ENCODE peak calls at places on chromosomes 4 and X, in five cellular contexts. D is CD8-positive, alpha-beta memory T cell; E is foreskin keratinocyte; T is CD8-positive, alpha-beta T cell; N is tibial artery. V is an unnamed sample.
A peak's percentile ranks its signal among the peaks of the same experiment; 100 is the strongest.

GRCh38 chr4:119977546-119977945 is 89.1 kb downstream of the MAD2L1 start:
- DNase-seq in T (no peak), N (no peak), E (no peak), D (no peak), V (no peak)

GRCh38 chr4:176009254-176009653 is 56.4 kb upstream of the WDR17 start:
- DNase-seq in N (no peak), E (no peak), T (no peak), D (no peak), V (no peak)

GRCh38 chrX:39613997-39614679 is 483.6 kb downstream of the BCOR start:
- DNase-seq in D (no peak), N (no peak), T (no peak), E (no peak), V (peak; percentile 20)

GRCh38 chrX:105299286-105299685 is 78.8 kb upstream of the TEX13A start:
- DNase-seq in N (no peak), E (no peak), D (no peak), T (no peak), V (peak; percentile 13)

GRCh38 chr4:179678093-179678804 is 2236.0 kb upstream of the AGA start:
- DNase-seq in N (no peak), T (no peak), E (no peak), D (no peak), V (no peak)

GRCh38 chr4:68463796-68464195 is 16.5 kb downstream of the TMPRSS11E start:
- DNase-seq in D (no peak), N (no peak), E (peak; percentile 59), T (no peak), V (no peak)

GRCh38 chrX:153944140-153944799 is at the start of gene RENBP:
- DNase-seq in D (peak; percentile 55), E (no peak), N (peak; percentile 81), T (no peak), V (no peak)

GRCh38 chr4:4859799-4860380 is 425 bp downstream of the MSX1 start:
- DNase-seq in T (no peak), N (no peak), D (no peak), E (no peak), V (no peak)

GRCh38 chr4:108881190-108881589 is 118.3 kb upstream of the ETNPPL start:
- DNase-seq in N (no peak), E (peak; percentile 87), T (no peak), D (no peak), V (no peak)

GRCh38 chrX:74119016-74119910 is 184.7 kb upstream of the ZCCHC13 start:
- DNase-seq in T (no peak), E (no peak), N (no peak), D (no peak), V (no peak)

GRCh38 chrX:107827137-107827831 is 1.6 kb downstream of the MID2 start:
- DNase-seq in E (no peak), T (no peak), N (no peak), D (no peak), V (no peak)

GRCh38 chr4:3348621-3349020 is 55.8 kb downstream of the RGS12 start:
- DNase-seq in D (no peak), N (no peak), E (no peak), T (no peak), V (no peak)

GRCh38 chr4:180116840-180117239 is 2126.4 kb upstream of the TENM3 start:
- DNase-seq in E (no peak), N (no peak), T (no peak), D (no peak), V (no peak)

GRCh38 chr4:14743172-14743571 is 259.1 kb upstream of the CPEB2 start:
- DNase-seq in D (no peak), E (no peak), N (no peak), T (no peak), V (no peak)

GRCh38 chr4:179664628-179665027 is 2222.4 kb upstream of the AGA start:
- DNase-seq in N (no peak), D (no peak), E (no peak), T (no peak), V (no peak)

GRCh38 chr4:74189331-74190043 is 31.6 kb downstream of the MTHFD2L start:
- DNase-seq in E (peak; percentile 27), T (no peak), D (no peak), N (no peak), V (peak; percentile 25)

GRCh38 chr4:13559414-13559813 is 15.1 kb upstream of the NKX3-2 start:
- DNase-seq in N (no peak), E (peak; percentile 77), D (no peak), T (no peak), V (no peak)

GRCh38 chr4:107258359-107258758 is 222.2 kb upstream of the DKK2 start:
- DNase-seq in D (no peak), N (no peak), T (no peak), E (no peak), V (no peak)

GRCh38 chrX:56726609-56727008 is 2.4 kb upstream of the NBDY start:
- DNase-seq in T (no peak), N (no peak), D (peak; percentile 46), E (no peak), V (no peak)

GRCh38 chr4:107518076-107518475 is 202.0 kb downstream of the PAPSS1 start:
- DNase-seq in T (no peak), D (no peak), E (no peak), N (no peak), V (no peak)

GRCh38 chr4:158782539-158783360 is 13.9 kb downstream of the FNIP2 start:
- DNase-seq in D (no peak), N (no peak), E (peak; percentile 61), T (no peak), V (no peak)

GRCh38 chr4:123361195-123361861 is 35.3 kb upstream of the SPRY1 start:
- DNase-seq in T (no peak), D (no peak), E (peak; percentile 40), N (no peak), V (no peak)

GRCh38 chr4:138053601-138054322 is 188.4 kb downstream of the SLC7A11 start:
- DNase-seq in D (no peak), T (no peak), N (no peak), E (peak; percentile 85), V (no peak)

GRCh38 chr4:14879643-14880042 is 122.6 kb upstream of the CPEB2 start:
- DNase-seq in T (no peak), N (no peak), D (no peak), E (peak; percentile 62), V (no peak)

GRCh38 chr4:170111100-170111499 is 21.3 kb upstream of the AADAT start:
- DNase-seq in N (no peak), D (no peak), T (no peak), E (no peak), V (no peak)

GRCh38 chrX:41823402-41823801 is 99.4 kb downstream of the GPR82 start:
- DNase-seq in N (no peak), T (no peak), D (no peak), E (no peak), V (no peak)

GRCh38 chrX:872090-872489 is 241.5 kb downstream of the SHOX start:
- DNase-seq in D (no peak), T (no peak), E (no peak), N (no peak), V (no peak)

GRCh38 chr4:177380730-177381287 is 61.4 kb downstream of the AGA start:
- DNase-seq in N (no peak), T (no peak), D (no peak), E (no peak), V (peak; percentile 33)

GRCh38 chrX:109959356-109959871 is 43.5 kb upstream of the TMEM164 start:
- DNase-seq in T (no peak), N (no peak), E (no peak), D (no peak), V (no peak)

GRCh38 chrX:49186125-49187027 is at the start of gene PRICKLE3:
- DNase-seq in N (peak; percentile 92), E (no peak), D (peak; percentile 81), T (peak; percentile 64), V (no peak)

GRCh38 chr4:13047591-13047990 is 436.5 kb downstream of the RAB28 start:
- DNase-seq in T (no peak), E (no peak), D (no peak), N (no peak), V (no peak)

GRCh38 chr4:143375326-143376073 is 38.8 kb downstream of the GAB1 start:
- DNase-seq in T (no peak), N (no peak), E (no peak), D (no peak), V (no peak)

GRCh38 chr4:94420356-94420755 is 31.4 kb upstream of the PDLIM5 start:
- DNase-seq in T (no peak), E (no peak), D (no peak), N (no peak), V (no peak)

GRCh38 chrX:13110427-13111324 is 66.3 kb upstream of the FAM9C start:
- DNase-seq in T (no peak), N (peak; percentile 83), E (peak; percentile 75), D (no peak), V (no peak)

GRCh38 chr4:85792576-85792975 is 317.6 kb downstream of the ARHGAP24 start:
- DNase-seq in N (no peak), T (no peak), E (no peak), D (no peak), V (no peak)
- H3K4me1 ChIP-seq in N (peaks cover 83% of the 10 kb centered on the region), T (no peaks in the 10 kb centered on the region), E (no peaks in the 10 kb centered on the region), D (no peaks in the 10 kb centered on the region), V (no peaks in the 10 kb centered on the region)

GRCh38 chr4:1793496-1793840 is 375 bp downstream of the FGFR3 start:
- DNase-seq in E (no peak), T (peak; percentile 19), N (no peak), D (no peak), V (no peak)
- H3K27ac ChIP-seq in E (no peak overlapping the region), T (no peak overlapping the region), N (no peak overlapping the region), D (no peak overlapping the region), V (no peak overlapping the region)

GRCh38 chr4:78662661-78663060 is 111.1 kb downstream of the ANXA3 start:
- DNase-seq in N (no peak), D (no peak), E (no peak), T (no peak), V (no peak)
- H3K4me1 ChIP-seq in N (peaks cover 8% of the 10 kb centered on the region), D (peaks cover 7% of the 10 kb centered on the region), E (no peaks in the 10 kb centered on the region), T (peaks cover 11% of the 10 kb centered on the region), V (no peaks in the 10 kb centered on the region)

DNA sequence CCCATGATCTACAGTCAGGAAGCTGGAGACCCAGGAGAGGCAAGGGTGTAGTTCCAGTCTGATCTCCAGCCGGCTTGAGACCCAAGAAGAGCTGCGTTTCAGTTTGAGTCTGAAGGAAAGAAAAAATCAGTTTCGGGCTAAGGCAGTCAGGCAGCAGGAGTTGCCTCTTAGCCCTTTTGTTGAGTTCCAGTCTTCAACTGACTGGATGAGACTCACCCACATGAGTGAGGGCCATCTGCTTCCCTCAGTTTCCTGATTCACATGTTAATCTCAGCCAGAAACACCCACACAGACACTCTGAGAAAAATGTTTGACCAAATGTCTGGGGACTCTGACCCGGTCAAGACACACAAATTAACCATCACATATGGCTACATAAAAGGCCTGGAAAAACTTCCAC is 73.6 kb upstream of the ELOVL6 start:
- DNase-seq in N (no peak), T (no peak), E (no peak), D (no peak), V (no peak)
- H3K27ac ChIP-seq in N (no peak overlapping the region), T (no peak overlapping the region), E (no peak overlapping the region), D (no peak overlapping the region), V (no peak overlapping the region)

GRCh38 chr4:154389142-154389541 is 102.5 kb downstream of the DCHS2 start:
- DNase-seq in T (no peak), N (no peak), D (no peak), E (no peak), V (no peak)

GRCh38 chr4:154390324-154390723 is 101.3 kb downstream of the DCHS2 start:
- DNase-seq in D (no peak), E (no peak), T (no peak), N (no peak), V (no peak)
- H3K4me1 ChIP-seq in D (no peaks in the 10 kb centered on the region), E (no peaks in the 10 kb centered on the region), T (no peaks in the 10 kb centered on the region), N (no peaks in the 10 kb centered on the region), V (no peaks in the 10 kb centered on the region)